ENCODE peak calls at places on chromosome 21, in four cellular contexts. C, Z, E and M are unnamed samples.

GRCh38 chr21:25025596-25025995 is 581.7 kb downstream of the MRPL39 start:
- DNase-seq in Z (no peak), C (no peak), E (no peak), M (no peak)

GRCh38 chr21:18772404-18772803 is 368.8 kb upstream of the TMPRSS15 start:
- DNase-seq in Z (no peak), C (no peak), E (no peak), M (no peak)

GRCh38 chr21:31926498-31926897 is 53.7 kb downstream of the HUNK start:
- DNase-seq in Z (no peak), E (no peak), C (no peak), M (no peak)

GRCh38 chr21:46083271-46084040 is 14.5 kb upstream of the COL6A2 start:
- DNase-seq in E (no peak), C (no peak), Z (no peak), M (peak)

GRCh38 chr21:40886006-40886405 is 39.0 kb upstream of the DSCAM start:
- DNase-seq in C (no peak), Z (no peak), E (no peak), M (no peak)

GRCh38 chr21:32494946-32495703 is 82.6 kb downstream of the EVA1C start:
- DNase-seq in Z (no peak), C (no peak), E (no peak), M (peak)

GRCh38 chr21:45997205-45997494 is 15.6 kb downstream of the COL6A1 start:
- DNase-seq in C (no peak), Z (peak), E (no peak), M (no peak)

GRCh38 chr21:24552491-24552890 is 1054.8 kb downstream of the MRPL39 start:
- DNase-seq in C (no peak), Z (no peak), E (no peak), M (no peak)

GRCh38 chr21:35321322-35322200 is 272.5 kb upstream of the RUNX1 start:
- DNase-seq in C (no peak), E (no peak), Z (no peak), M (no peak)

GRCh38 chr21:32813265-32813903 is 41.8 kb upstream of the PAXBP1 start:
- DNase-seq in C (no peak), E (no peak), Z (no peak), M (no peak)

GRCh38 chr21:41171210-41171609 is 3.2 kb downstream of the BACE2 start:
- DNase-seq in E (no peak), C (peak), Z (peak), M (peak)

GRCh38 chr21:26776320-26777021 is 68.7 kb downstream of the ADAMTS1 start:
- DNase-seq in Z (no peak), C (no peak), E (no peak), M (no peak)

GRCh38 chr21:25809013-25809412 is 74.2 kb downstream of the GABPA start:
- DNase-seq in C (no peak), Z (no peak), E (no peak), M (no peak)

GRCh38 chr21:22421416-22422190 is 1423.4 kb downstream of the NCAM2 start:
- DNase-seq in E (no peak), C (no peak), Z (no peak), M (no peak)

GRCh38 chr21:38148046-38148445 is 108.7 kb upstream of the KCNJ15 start:
- DNase-seq in E (no peak), C (no peak), Z (no peak), M (no peak)

GRCh38 chr21:46620846-46621245 is 14.6 kb upstream of the PRMT2 start:
- DNase-seq in C (no peak), Z (no peak), E (no peak), M (peak)

GRCh38 chr21:43731891-43732711 is 13.2 kb downstream of the PDXK start:
- DNase-seq in Z (no peak), E (no peak), C (no peak), M (peak)

GRCh38 chr21:24428539-24429186 is 1178.6 kb downstream of the MRPL39 start:
- DNase-seq in E (no peak), C (no peak), Z (no peak), M (no peak)

GRCh38 chr21:40335689-40336088 is 468.5 kb downstream of the PCP4 start:
- DNase-seq in E (no peak), C (no peak), Z (no peak), M (no peak)

GRCh38 chr21:17446737-17447136 is 66.1 kb upstream of the CXADR start:
- DNase-seq in Z (no peak), C (no peak), E (no peak), M (no peak)

GRCh38 chr21:38691626-38692025 is 114.1 kb upstream of the ETS2 start:
- DNase-seq in C (no peak), Z (no peak), E (no peak), M (no peak)

GRCh38 chr21:26836546-26836945 is 8.7 kb downstream of the ADAMTS1 start:
- DNase-seq in Z (no peak), C (no peak), E (no peak), M (no peak)

GRCh38 chr21:31117046-31117916 is 79.0 kb upstream of the KRTAP19-8 start:
- DNase-seq in C (no peak), E (peak), Z (no peak), M (no peak)

GRCh38 chr21:38839683-38840286 is 34.1 kb downstream of the ETS2 start:
- DNase-seq in C (no peak), Z (no peak), E (no peak), M (no peak)

GRCh38 chr21:25887166-25887565 is 152.4 kb downstream of the GABPA start:
- DNase-seq in C (peak), Z (no peak), E (no peak), M (no peak)

GRCh38 chr21:27564684-27565280 is 597.9 kb upstream of the ADAMTS5 start:
- DNase-seq in Z (no peak), E (no peak), C (peak), M (no peak)

GRCh38 chr21:40706161-40706560 is 140.8 kb downstream of the DSCAM start:
- DNase-seq in C (no peak), Z (no peak), E (no peak), M (no peak)

GRCh38 chr21:38822754-38823374 is 17.1 kb downstream of the ETS2 start:
- DNase-seq in Z (no peak), C (no peak), E (no peak), M (no peak)

GRCh38 chr21:31204801-31205200 is 139.3 kb downstream of the TIAM1 start:
- DNase-seq in C (no peak), E (no peak), Z (no peak), M (no peak)

GRCh38 chr21:31252611-31253010 is 91.5 kb downstream of the TIAM1 start:
- DNase-seq in Z (no peak), E (no peak), C (no peak), M (no peak)

GRCh38 chr21:27362249-27362648 is 395.4 kb upstream of the ADAMTS5 start:
- DNase-seq in Z (no peak), E (no peak), C (no peak), M (no peak)

GRCh38 chr21:18986197-18986596 is 582.6 kb upstream of the TMPRSS15 start:
- DNase-seq in C (no peak), Z (no peak), E (no peak), M (no peak)

GRCh38 chr21:46597896-46598343 is 7.0 kb downstream of the S100B start:
- DNase-seq in Z (no peak), E (no peak), C (no peak), M (no peak)

DNA sequence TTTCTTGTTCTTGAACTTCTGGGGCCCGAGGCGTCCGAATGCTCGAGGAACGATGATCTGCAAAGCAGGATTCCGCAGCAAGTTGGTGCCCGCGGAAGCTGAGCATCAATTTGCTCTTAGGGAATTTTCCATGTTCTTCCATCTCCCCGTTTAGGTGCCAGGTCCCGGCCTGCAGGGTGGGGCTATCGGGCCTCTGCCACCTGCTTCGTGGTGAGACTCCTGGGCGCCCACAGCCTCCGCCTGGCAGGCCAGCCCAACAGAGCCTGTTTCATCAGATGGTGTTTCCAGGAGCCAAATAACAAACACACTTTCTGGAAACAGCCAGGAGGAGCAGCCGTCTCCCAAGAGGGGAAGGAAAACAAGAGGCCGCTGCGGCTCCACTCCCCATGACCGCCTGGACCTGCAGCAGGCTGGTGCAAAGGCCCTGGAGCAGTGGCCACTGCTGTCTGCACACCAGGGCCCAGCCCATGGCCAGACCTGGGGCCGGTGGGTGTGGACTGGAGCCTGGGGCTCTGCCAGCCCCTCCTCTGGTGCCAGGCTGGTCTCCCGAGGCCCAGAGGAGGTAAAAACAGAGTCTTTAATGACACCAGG is 54.8 kb downstream of the SLX9 start:
- DNase-seq in Z (peak), C (no peak), E (no peak), M (peak)
- H3K27ac ChIP-seq in Z (peak), C (peak), E (no peak), M (peak)

GRCh38 chr21:36747815-36748381 is 49.0 kb downstream of the SIM2 start:
- DNase-seq in E (no peak), C (peak), Z (no peak), M (no peak)
- H3K4me3 ChIP-seq in E (no peak), C (no peak), Z (peak), M (peak)

GRCh38 chr21:42496120-42496838 is at the start of gene RSPH1:
- DNase-seq in E (peak), C (peak), Z (peak), M (peak)

GRCh38 chr21:42495765-42496119 is 282 bp downstream of the RSPH1 start:
- DNase-seq in E (peak), C (peak), Z (no peak), M (no peak)

GRCh38 chr21:42493109-42494060 is 2.6 kb downstream of the RSPH1 start:
- DNase-seq in Z (no peak), E (no peak), C (peak), M (no peak)

GRCh38 chr21:42496839-42497202 is 797 bp upstream of the RSPH1 start:
- DNase-seq in Z (peak), C (no peak), E (no peak), M (no peak)

GRCh38 chr21:42495027-42495426 is 997 bp downstream of the RSPH1 start:
- DNase-seq in C (no peak), E (no peak), Z (no peak), M (no peak)
- H3K27ac ChIP-seq in C (peak), E (no peak), Z (no peak), M (no peak)

DNA sequence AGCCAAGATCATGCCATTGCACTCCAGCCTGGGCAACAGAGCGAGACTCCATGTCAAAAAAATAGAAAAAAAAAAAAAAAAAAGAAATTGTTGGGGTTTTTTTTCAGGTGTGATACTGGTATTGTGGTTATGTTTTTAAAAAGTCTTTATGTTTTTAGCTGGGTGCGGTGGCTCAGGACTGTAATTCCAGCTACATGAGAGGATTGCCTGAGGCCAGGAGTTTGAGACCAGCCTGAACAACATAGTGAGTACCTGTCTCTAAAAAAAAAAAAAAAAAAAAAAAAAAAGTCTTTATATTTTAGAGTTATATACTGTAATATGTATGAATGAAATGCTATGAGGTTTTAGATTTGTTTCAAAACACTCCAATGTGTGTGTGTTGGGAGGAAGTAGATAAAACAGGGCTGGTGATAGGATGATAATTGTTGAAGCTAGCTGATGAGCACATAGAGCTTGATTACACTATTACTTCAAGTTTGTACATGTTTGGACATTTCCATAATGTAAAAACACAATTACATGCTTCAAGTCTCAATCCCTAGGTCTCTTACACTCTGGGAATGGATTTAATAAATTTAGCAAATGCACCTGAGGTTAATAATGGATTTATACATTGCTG is 30.2 kb upstream of the ATP5PO start:
- DNase-seq in C (no peak), Z (no peak), E (no peak), M (no peak)
- H3K4me3 ChIP-seq in C (no peak), Z (no peak), E (no peak), M (no peak)

GRCh38 chr21:29174607-29175013 is 44.2 kb downstream of the MAP3K7CL start:
- DNase-seq in Z (no peak), E (no peak), C (no peak), M (no peak)

GRCh38 chr21:29166853-29167252 is 36.4 kb downstream of the MAP3K7CL start:
- DNase-seq in E (no peak), Z (no peak), C (no peak), M (no peak)

GRCh38 chr21:29168874-29169273 is 38.4 kb downstream of the MAP3K7CL start:
- DNase-seq in Z (no peak), E (no peak), C (no peak), M (no peak)

GRCh38 chr21:29172282-29172681 is 41.8 kb downstream of the MAP3K7CL start:
- DNase-seq in C (no peak), Z (no peak), E (no peak), M (no peak)

GRCh38 chr21:29170935-29171334 is 40.5 kb downstream of the MAP3K7CL start:
- DNase-seq in C (no peak), E (no peak), Z (no peak), M (no peak)
- H3K27ac ChIP-seq in C (no peak), E (no peak), Z (no peak), M (no peak)